ENCODE peak calls at places on chromosome 9, in seven cellular contexts. One of them, this sample, is unnamed.

GRCh38 chr9:122572456-122572855 is 10.7 kb downstream of the OR1L8 start:
- DNase-seq in hepatocyte: no peak
- DNase-seq in tibial nerve: no peak
- DNase-seq in GM23338: no peak
- DNase-seq in Panc1: no peak
- DNase-seq in psoas muscle: no peak
- DNase-seq in heart left ventricle: no peak
- DNase-seq in this sample: no peak

GRCh38 chr9:111975709-111976108 is 79.1 kb downstream of the UGCG start:
- DNase-seq in hepatocyte: peak
- DNase-seq in Panc1: no peak
- DNase-seq in GM23338: peak
- DNase-seq in psoas muscle: no peak
- DNase-seq in heart left ventricle: peak
- DNase-seq in tibial nerve: no peak
- DNase-seq in this sample: no peak

GRCh38 chr9:130701059-130702022 is 7.8 kb downstream of the EXOSC2 start:
- DNase-seq in heart left ventricle: peak
- DNase-seq in tibial nerve: peak
- DNase-seq in Panc1: no peak
- DNase-seq in hepatocyte: peak
- DNase-seq in GM23338: peak
- DNase-seq in psoas muscle: peak
- DNase-seq in this sample: peak

GRCh38 chr9:136804509-136805206 is 3.1 kb upstream of the RABL6 start:
- DNase-seq in Panc1: no peak
- DNase-seq in psoas muscle: no peak
- DNase-seq in heart left ventricle: no peak
- DNase-seq in hepatocyte: peak
- DNase-seq in GM23338: no peak
- DNase-seq in tibial nerve: no peak
- DNase-seq in this sample: no peak

GRCh38 chr9:131270171-131271015 is 5.9 kb downstream of the FAM78A start:
- DNase-seq in hepatocyte: no peak
- DNase-seq in GM23338: no peak
- DNase-seq in heart left ventricle: peak
- DNase-seq in psoas muscle: peak
- DNase-seq in tibial nerve: peak
- DNase-seq in Panc1: no peak
- DNase-seq in this sample: no peak

GRCh38 chr9:106883626-106884190 is 20.7 kb downstream of the ZNF462 start:
- DNase-seq in tibial nerve: no peak
- DNase-seq in psoas muscle: no peak
- DNase-seq in hepatocyte: no peak
- DNase-seq in Panc1: no peak
- DNase-seq in heart left ventricle: no peak
- DNase-seq in GM23338: no peak
- DNase-seq in this sample: no peak

GRCh38 chr9:135218331-135219225 is 131.1 kb downstream of the OLFM1 start:
- DNase-seq in psoas muscle: peak
- DNase-seq in Panc1: no peak
- DNase-seq in GM23338: peak
- DNase-seq in tibial nerve: no peak
- DNase-seq in heart left ventricle: peak
- DNase-seq in hepatocyte: no peak
- DNase-seq in this sample: no peak

GRCh38 chr9:121773954-121774714 is 122.7 kb downstream of the DAB2IP start:
- DNase-seq in psoas muscle: no peak
- DNase-seq in tibial nerve: no peak
- DNase-seq in heart left ventricle: peak
- DNase-seq in hepatocyte: no peak
- DNase-seq in GM23338: no peak
- DNase-seq in Panc1: no peak
- DNase-seq in this sample: no peak

GRCh38 chr9:37034320-37034937 is 361 bp upstream of the PAX5 start:
- DNase-seq in psoas muscle: peak
- DNase-seq in hepatocyte: peak
- DNase-seq in Panc1: no peak
- DNase-seq in GM23338: peak
- DNase-seq in heart left ventricle: no peak
- DNase-seq in tibial nerve: no peak
- DNase-seq in this sample: no peak

GRCh38 chr9:89807101-89807395 is 202.2 kb downstream of the GADD45G start:
- DNase-seq in GM23338: no peak
- DNase-seq in psoas muscle: no peak
- DNase-seq in tibial nerve: no peak
- DNase-seq in hepatocyte: no peak
- DNase-seq in heart left ventricle: no peak
- DNase-seq in Panc1: no peak
- DNase-seq in this sample: no peak
- H3K27ac ChIP-seq in GM23338: no peak
- H3K27ac ChIP-seq in psoas muscle: no peak
- H3K27ac ChIP-seq in tibial nerve: no peak
- H3K27ac ChIP-seq in hepatocyte: no peak
- H3K27ac ChIP-seq in heart left ventricle: no peak
- H3K27ac ChIP-seq in Panc1: no peak
- H3K27ac ChIP-seq in this sample: no peak

DNA sequence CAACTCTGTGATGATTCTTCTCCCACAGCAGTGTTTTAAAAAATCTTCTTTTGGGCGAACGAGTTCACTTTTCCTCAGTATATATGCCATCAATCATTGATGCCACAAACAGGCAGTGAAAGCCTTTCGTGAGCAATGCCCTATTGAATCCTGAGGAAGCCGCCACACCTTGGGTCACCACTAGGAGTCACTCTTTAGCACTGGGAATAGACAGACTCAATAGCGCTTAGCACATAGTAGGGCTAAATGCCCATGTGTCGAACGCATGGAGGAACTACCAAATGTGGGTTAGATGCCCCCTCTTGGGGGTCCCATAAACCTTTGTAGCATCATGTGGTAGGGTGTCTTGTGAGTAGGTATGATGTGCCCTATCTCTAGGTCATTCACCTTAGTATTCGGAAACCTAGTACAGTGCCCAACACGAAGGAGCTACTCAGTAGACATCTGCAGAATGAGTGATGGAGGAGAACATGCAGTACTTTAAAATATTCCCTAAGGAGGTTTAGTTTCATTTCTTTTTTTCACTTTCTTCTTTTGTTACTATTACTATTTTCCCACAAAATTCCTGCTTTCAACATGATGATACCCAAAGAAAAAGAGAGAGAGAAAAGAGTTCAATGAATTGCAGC is 603.7 kb downstream of the BNC2 start:
- DNase-seq in tibial nerve: no peak
- DNase-seq in heart left ventricle: no peak
- DNase-seq in hepatocyte: no peak
- DNase-seq in Panc1: no peak
- DNase-seq in GM23338: peak
- DNase-seq in psoas muscle: no peak
- DNase-seq in this sample: no peak
- TF ChIP-seq CTCF in tibial nerve: peak
- TF ChIP-seq CTCF in heart left ventricle: peak
- TF ChIP-seq CTCF in hepatocyte: peak
- TF ChIP-seq CTCF in Panc1: peak
- TF ChIP-seq CTCF in GM23338: peak
- TF ChIP-seq CTCF in psoas muscle: peak
- TF ChIP-seq CTCF in this sample: no peak

DNA sequence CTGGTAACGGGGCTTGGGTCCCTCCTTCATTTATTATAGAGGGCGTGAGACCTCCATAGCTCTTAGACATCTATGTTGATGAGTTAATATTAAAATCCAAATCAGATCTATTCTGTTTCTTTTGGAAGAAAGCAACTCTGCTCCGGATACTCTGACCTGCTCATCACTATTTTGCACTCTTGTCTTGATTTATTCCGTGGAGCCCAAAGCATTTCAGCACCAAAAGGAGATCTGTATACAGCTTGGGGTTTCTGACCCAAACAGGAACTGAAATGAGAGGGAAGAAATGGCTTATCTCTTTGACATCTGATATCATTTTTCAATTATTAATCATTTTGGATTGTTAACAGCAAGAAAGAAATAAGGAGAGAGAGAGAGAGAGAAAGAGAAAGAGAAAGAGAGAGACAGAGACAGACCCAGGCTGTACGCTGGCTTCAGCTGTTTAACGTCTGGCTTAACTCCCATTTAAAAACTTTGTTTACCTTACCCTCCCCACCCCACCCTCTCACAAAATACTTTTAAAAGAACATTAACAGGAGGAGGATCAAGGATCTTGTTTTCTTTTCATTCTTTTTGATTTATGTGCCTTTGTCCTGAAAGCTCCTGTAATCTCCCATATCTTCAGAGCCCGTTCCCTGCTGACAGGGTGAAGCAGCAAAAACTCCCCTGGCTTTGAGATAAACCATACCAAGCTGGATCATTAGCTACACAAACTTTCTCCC is 231.4 kb upstream of the TUT7 start:
- DNase-seq in GM23338: no peak
- DNase-seq in psoas muscle: no peak
- DNase-seq in tibial nerve: no peak
- DNase-seq in Panc1: no peak
- DNase-seq in heart left ventricle: no peak
- DNase-seq in hepatocyte: peak
- DNase-seq in this sample: no peak
- H3K27ac ChIP-seq in GM23338: no peak
- H3K27ac ChIP-seq in psoas muscle: peak
- H3K27ac ChIP-seq in tibial nerve: peak
- H3K27ac ChIP-seq in Panc1: no peak
- H3K27ac ChIP-seq in heart left ventricle: peak
- H3K27ac ChIP-seq in hepatocyte: peak
- H3K27ac ChIP-seq in this sample: no peak

DNA sequence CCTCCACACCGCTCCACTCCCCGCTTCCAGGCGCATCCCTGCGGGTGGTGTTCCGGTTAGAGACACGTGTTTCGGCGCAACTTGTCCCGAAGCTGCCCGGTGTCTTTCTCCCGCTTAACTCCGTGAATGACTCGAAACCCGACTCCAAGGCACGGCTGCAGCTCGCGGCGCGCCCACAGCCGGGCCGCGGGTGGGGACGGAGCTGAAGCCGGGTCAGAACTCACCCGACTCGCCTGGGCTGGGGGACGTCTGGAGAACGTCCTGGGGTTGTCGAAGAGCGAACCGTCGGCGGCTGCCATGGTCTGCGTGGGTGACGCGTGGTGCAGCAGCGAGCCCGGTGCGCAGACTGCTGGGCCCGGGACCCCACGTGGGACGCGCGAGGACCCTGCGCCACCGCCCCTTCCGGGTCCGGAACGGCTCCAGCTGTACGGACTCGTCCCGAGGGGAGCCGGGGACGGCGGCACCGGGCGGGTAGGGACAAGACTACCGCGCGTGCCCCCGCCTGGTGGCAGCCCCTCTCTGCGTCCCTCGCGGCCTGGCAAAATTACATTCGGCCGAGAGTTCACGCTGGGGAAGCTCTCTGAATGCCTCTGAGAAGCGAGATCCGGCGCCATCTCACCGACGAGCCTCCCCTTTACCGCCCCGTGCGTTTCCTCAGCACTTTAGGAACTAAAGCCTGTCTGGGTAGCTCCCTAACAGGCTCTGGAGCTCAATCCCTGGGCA is at the start of gene DDX31:
- DNase-seq in hepatocyte: peak
- DNase-seq in psoas muscle: peak
- DNase-seq in GM23338: peak
- DNase-seq in Panc1: no peak
- DNase-seq in heart left ventricle: peak
- DNase-seq in tibial nerve: peak
- DNase-seq in this sample: peak
- TF ChIP-seq CTCF in hepatocyte: no peak
- TF ChIP-seq CTCF in psoas muscle: no peak
- TF ChIP-seq CTCF in GM23338: no peak
- TF ChIP-seq CTCF in Panc1: no peak
- TF ChIP-seq CTCF in heart left ventricle: no peak
- TF ChIP-seq CTCF in tibial nerve: no peak
- TF ChIP-seq CTCF in this sample: no peak

DNA sequence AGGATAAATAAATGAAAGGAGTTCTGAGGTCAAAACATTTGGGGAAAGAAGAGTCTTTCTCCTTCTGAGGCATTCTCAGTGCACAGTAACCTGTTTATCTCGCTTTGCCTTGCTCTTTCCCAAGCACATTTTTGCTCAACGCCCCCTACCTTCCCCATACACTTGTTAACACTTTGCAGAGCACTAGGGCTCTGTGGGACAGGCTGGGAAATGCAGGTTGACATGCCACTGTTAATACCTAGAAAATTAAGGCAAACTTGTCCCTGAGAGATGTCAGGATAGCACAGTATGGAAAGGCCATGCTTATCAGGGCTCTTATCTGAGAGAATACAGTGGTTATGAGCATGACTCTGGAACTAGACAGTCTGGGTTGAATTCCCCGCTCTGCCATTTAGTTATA is 152.0 kb downstream of the DOCK8 start:
- DNase-seq in GM23338: peak
- DNase-seq in hepatocyte: no peak
- DNase-seq in tibial nerve: no peak
- DNase-seq in heart left ventricle: no peak
- DNase-seq in Panc1: no peak
- DNase-seq in psoas muscle: no peak
- DNase-seq in this sample: no peak
- H3K27ac ChIP-seq in GM23338: no peak
- H3K27ac ChIP-seq in hepatocyte: no peak
- H3K27ac ChIP-seq in tibial nerve: no peak
- H3K27ac ChIP-seq in heart left ventricle: no peak
- H3K27ac ChIP-seq in Panc1: no peak
- H3K27ac ChIP-seq in psoas muscle: no peak
- H3K27ac ChIP-seq in this sample: no peak

This sample was measured in RWPE1.